ENCODE peak calls at places on chromosomes 4 and X, in nine cellular contexts. E, X, C, R, D, H, O, M and S are unnamed samples.

GRCh38 chr4:189232274-189232673 is 708.4 kb upstream of the FRG1 start:
- DNase-seq in D (no peak), R (no peak), X (no peak), M (peak; percentile 79), O (peak; percentile 0), H (no peak), C (no peak), E (no peak), S (no peak)

GRCh38 chrX:71224969-71225368 is 1.9 kb downstream of the GJB1 start:
- DNase-seq in O (peak; percentile 3), D (no peak), H (no peak), R (no peak), E (no peak), M (no peak), X (no peak), C (no peak), S (no peak)

GRCh38 chrX:154987940-154988339 is 34.6 kb downstream of the F8 start:
- DNase-seq in H (no peak), X (no peak), C (no peak), R (no peak), E (no peak), O (no peak), M (no peak), D (no peak), S (no peak)

GRCh38 chrX:109732780-109733657 is at the start of gene ACSL4:
- DNase-seq in R (peak; percentile 84), X (peak; percentile 88), H (peak; percentile 91), E (peak; percentile 77), D (peak; percentile 35), O (peak; percentile 73), M (peak; percentile 83), C (peak; percentile 88), S (peak; percentile 82)

GRCh38 chrX:5780821-5781220 is 447.8 kb downstream of the NLGN4X start:
- DNase-seq in D (no peak), O (no peak), R (no peak), M (no peak), X (no peak), E (no peak), C (no peak), H (no peak), S (no peak)

GRCh38 chr4:38870098-38870850 is 2.7 kb downstream of the FAM114A1 start:
- DNase-seq in M (no peak), H (no peak), C (no peak), R (no peak), O (peak; percentile 85), E (no peak), D (no peak), X (no peak), S (no peak)

GRCh38 chr4:185792384-185793146 is 19.4 kb downstream of the SORBS2 start:
- DNase-seq in X (peak; percentile 99), E (no peak), C (no peak), D (peak; percentile 90), H (peak; percentile 18), O (peak; percentile 72), R (no peak), M (peak; percentile 78), S (no peak)

GRCh38 chrX:38055170-38055847 is 49.0 kb downstream of the SYTL5 start:
- DNase-seq in X (peak; percentile 57), O (peak; percentile 70), E (no peak), D (no peak), M (peak; percentile 70), H (no peak), C (no peak), R (no peak), S (no peak)

GRCh38 chrX:72461766-72462165 is 110.9 kb downstream of the HDAC8 start:
- DNase-seq in C (no peak), X (peak; percentile 13), M (no peak), O (peak; percentile 53), D (no peak), H (no peak), E (no peak), R (no peak), S (no peak)

GRCh38 chr4:83644677-83645639 is 109.0 kb downstream of the GPAT3 start:
- DNase-seq in O (peak; percentile 74), D (peak; percentile 14), R (no peak), M (peak; percentile 72), C (no peak), X (peak; percentile 85), H (peak; percentile 76), E (no peak), S (no peak)

GRCh38 chr4:186068581-186069402 is at the start of gene TLR3:
- DNase-seq in X (peak; percentile 49), O (peak; percentile 49), R (peak; percentile 29), D (peak; percentile 19), E (no peak), M (peak; percentile 15), C (no peak), H (no peak), S (no peak)

GRCh38 chr4:126361287-126361686 is 1046.5 kb downstream of the FAT4 start:
- DNase-seq in D (no peak), R (no peak), E (no peak), C (no peak), M (no peak), O (no peak), H (no peak), X (no peak), S (no peak)

GRCh38 chrX:39967348-39967747 is 130.4 kb downstream of the BCOR start:
- DNase-seq in H (no peak), C (no peak), E (no peak), D (no peak), X (no peak), R (no peak), M (peak; percentile 64), O (peak; percentile 18), S (no peak)

GRCh38 chr4:140374130-140374477 is 658 bp downstream of the SCOC start:
- DNase-seq in X (no peak), R (no peak), O (peak; percentile 12), C (no peak), E (no peak), D (no peak), M (peak; percentile 44), H (no peak), S (no peak)

GRCh38 chr4:112119358-112119783 is 25.9 kb upstream of the FAM241A start:
- DNase-seq in C (no peak), E (no peak), D (no peak), X (no peak), H (no peak), O (no peak), M (no peak), R (no peak), S (no peak)

GRCh38 chr4:167282171-167282864 is 48.0 kb upstream of the SPOCK3 start:
- DNase-seq in E (no peak), R (no peak), D (no peak), O (peak; percentile 10), M (peak; percentile 83), H (no peak), C (no peak), X (no peak), S (no peak)

GRCh38 chr4:145213245-145213644 is 32.9 kb upstream of the OTUD4 start:
- DNase-seq in R (no peak), M (no peak), O (no peak), X (no peak), C (no peak), D (no peak), E (no peak), H (no peak), S (no peak)

GRCh38 chr4:145218251-145218650 is 37.9 kb upstream of the OTUD4 start:
- DNase-seq in E (no peak), H (no peak), O (peak; percentile 9), X (no peak), R (no peak), M (no peak), D (no peak), C (no peak), S (no peak)

GRCh38 chr4:145217339-145217738 is 37.0 kb upstream of the OTUD4 start:
- DNase-seq in C (no peak), H (no peak), D (no peak), M (no peak), R (no peak), O (no peak), X (no peak), E (no peak), S (no peak)

DNA sequence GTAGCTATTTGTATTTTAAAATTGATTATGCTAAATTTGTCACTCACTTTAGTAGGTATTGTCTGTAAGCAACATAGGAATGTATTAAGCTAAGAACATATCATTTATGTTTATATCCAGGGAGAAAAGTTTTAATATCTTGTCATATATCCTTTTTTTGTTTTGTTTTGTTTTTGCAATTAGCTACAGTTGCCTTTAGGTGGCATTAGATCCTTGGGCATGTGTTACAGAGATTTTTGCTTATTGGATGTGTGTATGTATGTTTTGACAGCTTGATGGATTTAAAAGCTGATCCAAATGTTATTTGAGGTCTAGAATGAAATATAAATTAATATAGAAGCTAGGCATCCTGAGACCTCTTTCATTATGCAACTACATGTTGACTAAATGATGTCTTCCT is 36.1 kb upstream of the OTUD4 start:
- DNase-seq in E (no peak), C (no peak), H (no peak), D (no peak), M (peak; percentile 54), R (no peak), O (peak; percentile 60), X (peak; percentile 70), S (no peak)
- TF ChIP-seq CTCF in E (peak; percentile 45), C (peak; percentile 36), H (peak; percentile 63), D (peak; percentile 59), M (peak; percentile 57), R (no peak), O (peak; percentile 73), X (peak; percentile 65), S (no peak)

GRCh38 chr4:115906428-115906827 is 793.0 kb upstream of the NDST4 start:
- DNase-seq in E (no peak), O (no peak), X (no peak), D (no peak), M (no peak), C (no peak), H (no peak), R (no peak), S (no peak)
- TF ChIP-seq CTCF in E (peak; percentile 25), O (no peak), X (no peak), D (no peak), M (no peak), C (no peak), H (no peak), R (no peak), S (no peak)

GRCh38 chr4:30641345-30641744 is 78.8 kb upstream of the PCDH7 start:
- DNase-seq in R (no peak), C (no peak), H (no peak), X (no peak), D (no peak), E (no peak), O (no peak), M (no peak), S (no peak)
- TF ChIP-seq CTCF in R (no peak), C (no peak), H (no peak), X (no peak), D (no peak), E (no peak), O (no peak), M (no peak), S (no peak)

GRCh38 chrX:53047228-53047627 is 1.4 kb upstream of the GPR173 start:
- DNase-seq in H (no peak), D (no peak), R (no peak), O (peak; percentile 9), X (no peak), E (no peak), M (no peak), C (no peak), S (no peak)
- TF ChIP-seq CTCF in H (no peak), D (peak; percentile 32), R (no peak), O (peak; percentile 36), X (peak; percentile 47), E (peak; percentile 32), M (no peak), C (no peak), S (no peak)